ENCODE peak calls at places on chromosomes 1 and 21, in nine cellular contexts. E, O, I, W, T, C, V, A and Q are unnamed samples. For H3K4me1, the result is how much of the 10 kb centered on the place peaks cover.

GRCh38 chr1:245091818-245092637 is 62.8 kb upstream of the KIF26B start:
- DNase-seq in E (peak), O (peak), I (peak), W (no peak), T (peak), C (peak), V (peak), A (no peak), Q (peak)

GRCh38 chr1:231931846-231932454 is 305.4 kb downstream of the DISC1 start:
- DNase-seq in E (peak), O (no peak), I (no peak), W (no peak), T (no peak), C (no peak), V (no peak), A (no peak), Q (no peak)

GRCh38 chr1:26986658-26987057 is 6.8 kb upstream of the TRNP1 start:
- DNase-seq in E (no peak), O (no peak), I (no peak), W (no peak), T (no peak), C (no peak), V (no peak), A (no peak), Q (no peak)

GRCh38 chr1:2436876-2437275 is 24.5 kb upstream of the PEX10 start:
- DNase-seq in E (no peak), O (no peak), I (no peak), W (no peak), T (no peak), C (no peak), V (no peak), A (no peak), Q (no peak)

GRCh38 chr21:14236180-14236579 is 20.2 kb downstream of the RBM11 start:
- DNase-seq in E (no peak), O (no peak), I (no peak), W (no peak), T (no peak), C (no peak), V (no peak), A (no peak), Q (no peak)

GRCh38 chr1:5843521-5844096 is 148.6 kb downstream of the NPHP4 start:
- DNase-seq in E (no peak), O (no peak), I (no peak), W (no peak), T (no peak), C (no peak), V (no peak), A (no peak), Q (no peak)

GRCh38 chr1:157992813-157993178 is 649 bp upstream of the KIRREL1 start:
- DNase-seq in E (no peak), O (no peak), I (no peak), W (no peak), T (no peak), C (no peak), V (no peak), A (no peak), Q (peak)

GRCh38 chr1:177328251-177328650 is 157.5 kb downstream of the BRINP2 start:
- DNase-seq in E (no peak), O (no peak), I (no peak), W (no peak), T (no peak), C (no peak), V (no peak), A (no peak), Q (no peak)

GRCh38 chr1:22835920-22836319 is 125.3 kb downstream of the EPHB2 start:
- DNase-seq in E (no peak), O (no peak), I (no peak), W (peak), T (no peak), C (peak), V (no peak), A (no peak), Q (no peak)

GRCh38 chr1:109764561-109765482 is 1.1 kb upstream of the EPS8L3 start:
- DNase-seq in E (no peak), O (no peak), I (peak), W (no peak), T (peak), C (peak), V (no peak), A (no peak), Q (no peak)

GRCh38 chr1:14282583-14283186 is 315.8 kb upstream of the KAZN start:
- DNase-seq in E (no peak), O (no peak), I (no peak), W (peak), T (no peak), C (no peak), V (no peak), A (no peak), Q (no peak)

GRCh38 chr1:169933999-169934725 is 40.5 kb upstream of the SCYL3 start:
- DNase-seq in E (no peak), O (no peak), I (no peak), W (no peak), T (no peak), C (no peak), V (no peak), A (no peak), Q (no peak)

DNA sequence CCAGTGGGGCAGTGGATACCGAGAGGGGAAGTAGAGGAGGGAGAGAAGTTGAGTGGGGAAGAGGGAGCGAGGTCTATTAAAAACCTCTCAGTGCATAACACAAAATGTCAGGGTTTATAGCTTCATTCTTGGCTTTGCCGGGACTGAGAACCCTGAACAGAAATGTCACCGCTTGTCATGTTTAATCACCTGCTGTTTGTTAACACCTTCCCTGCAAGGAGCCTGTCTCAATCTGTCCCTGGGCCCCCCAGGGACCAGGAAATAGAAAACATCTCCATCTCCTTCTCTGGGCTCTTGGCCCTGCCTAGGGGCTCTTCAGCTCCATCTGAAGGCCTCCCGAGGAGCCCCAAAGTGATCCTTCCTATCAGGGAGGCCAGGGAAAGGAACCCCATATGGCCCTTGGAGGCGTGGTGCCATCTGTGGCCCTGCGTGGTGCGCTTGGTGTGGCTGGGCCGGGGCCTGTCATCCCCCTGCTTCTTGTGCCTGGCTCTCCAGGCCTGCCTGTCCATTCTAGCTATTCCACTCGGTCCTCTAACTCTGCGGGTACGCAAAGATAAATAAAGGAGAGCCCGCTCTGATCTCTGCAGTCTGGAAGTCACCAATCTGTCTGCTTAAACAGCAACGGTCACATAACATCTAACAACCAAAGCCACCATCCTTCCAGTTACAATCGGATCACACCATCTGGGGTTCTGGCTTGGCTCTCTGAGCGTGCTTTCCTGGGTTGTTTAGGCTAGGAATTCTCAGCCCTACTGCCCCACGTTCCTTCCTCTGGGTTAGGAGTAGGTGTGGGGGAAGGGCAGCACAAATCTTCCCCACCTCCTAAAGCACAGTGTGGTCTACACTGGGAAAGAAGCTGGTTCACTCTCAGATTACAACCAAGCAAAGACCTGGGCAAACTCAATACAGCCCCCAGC is 113.7 kb downstream of the CASZ1 start:
- DNase-seq in E (no peak), O (no peak), I (no peak), W (no peak), T (no peak), C (no peak), V (no peak), A (no peak), Q (no peak)
- H3K4me1 ChIP-seq in E (under half), O (half or more), I (half or more), W (half or more), T (under half), C (under half), V (under half), A (under half), Q (half or more)

DNA sequence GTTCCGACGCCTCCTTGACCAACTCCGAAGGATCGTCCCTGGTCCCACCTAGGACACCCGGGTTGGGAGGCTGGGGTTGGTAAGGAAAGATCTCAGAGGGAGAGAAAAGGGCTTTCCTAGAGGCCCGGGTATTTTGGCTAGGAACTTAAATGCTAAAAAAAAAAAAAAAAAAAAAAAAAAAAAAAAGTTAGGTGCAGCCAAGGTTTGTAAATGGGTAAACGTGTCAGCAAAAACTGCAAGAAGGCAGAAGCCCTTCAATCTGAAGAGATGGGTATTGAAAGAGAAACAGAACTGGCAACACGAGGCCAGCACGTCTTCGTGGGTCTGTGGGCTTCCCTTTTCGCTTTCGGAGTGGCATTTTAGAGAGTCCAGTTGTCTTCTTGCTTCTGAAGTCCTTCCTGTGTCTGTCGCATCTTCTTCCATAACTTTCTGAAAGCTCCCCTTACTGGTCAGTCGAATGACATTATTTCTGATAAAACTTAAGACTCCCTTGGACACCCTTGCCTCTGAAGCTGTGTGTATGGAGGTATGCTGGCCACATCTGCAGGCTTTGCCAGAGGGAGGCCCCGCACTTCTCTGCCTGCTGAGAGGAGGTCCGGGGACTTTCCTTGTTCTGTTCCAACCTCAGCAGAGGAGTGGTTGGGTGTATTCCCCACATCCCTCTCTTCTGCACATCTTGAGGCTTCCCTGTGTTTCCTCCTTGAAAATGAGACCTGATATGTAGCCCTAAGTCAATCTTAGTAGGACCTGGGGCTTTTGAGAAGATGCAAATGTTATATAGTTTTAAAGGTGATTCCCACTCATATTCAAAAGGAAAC is 745 bp downstream of the RCSD1 start:
- DNase-seq in E (no peak), O (no peak), I (no peak), W (no peak), T (no peak), C (peak), V (no peak), A (no peak), Q (no peak)
- H3K27ac ChIP-seq in E (peak), O (peak), I (peak), W (no peak), T (peak), C (peak), V (no peak), A (peak), Q (peak)

GRCh38 chr1:145990249-145991097 is 5.9 kb downstream of the TXNIP start:
- DNase-seq in E (no peak), O (no peak), I (peak), W (no peak), T (peak), C (no peak), V (no peak), A (no peak), Q (peak)
- H3K4me1 ChIP-seq in E (under half), O (under half), I (under half), W (under half), T (under half), C (under half), V (under half), A (under half), Q (under half)

DNA sequence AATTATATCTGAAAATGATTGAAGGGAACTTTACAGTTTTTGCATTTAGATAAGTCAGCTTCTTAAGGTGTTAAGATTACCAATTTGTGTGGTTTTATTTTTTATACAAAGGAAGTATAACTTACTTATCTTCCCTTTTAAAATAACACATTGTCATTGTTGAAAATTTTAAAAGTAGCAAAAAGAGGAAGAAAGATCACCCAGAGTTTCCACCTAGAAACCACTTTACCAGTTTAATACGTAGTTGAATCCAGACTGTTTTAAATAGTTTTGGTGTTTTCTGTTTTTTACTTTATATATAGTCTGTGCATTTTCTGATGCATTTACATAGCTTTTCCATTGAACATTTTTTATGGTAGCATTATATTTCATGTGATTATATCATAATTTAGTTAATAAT is 6.1 kb downstream of the CCDC18 start:
- DNase-seq in E (no peak), O (no peak), I (no peak), W (no peak), T (no peak), C (no peak), V (no peak), A (no peak), Q (no peak)
- H3K27ac ChIP-seq in E (peak), O (no peak), I (no peak), W (no peak), T (no peak), C (peak), V (no peak), A (no peak), Q (no peak)

GRCh38 chr1:25858906-25859789 is at the start of gene AUNIP:
- DNase-seq in E (peak), O (peak), I (peak), W (peak), T (peak), C (peak), V (peak), A (peak), Q (peak)
- H3K4me1 ChIP-seq in E (under half), O (under half), I (under half), W (under half), T (under half), C (under half), V (under half), A (under half), Q (under half)

GRCh38 chr1:200129480-200129879 is 102.0 kb downstream of the NR5A2 start:
- DNase-seq in E (no peak), O (no peak), I (no peak), W (no peak), T (no peak), C (no peak), V (no peak), A (peak), Q (no peak)
- H3K27ac ChIP-seq in E (no peak), O (no peak), I (no peak), W (no peak), T (no peak), C (no peak), V (no peak), A (no peak), Q (no peak)

DNA sequence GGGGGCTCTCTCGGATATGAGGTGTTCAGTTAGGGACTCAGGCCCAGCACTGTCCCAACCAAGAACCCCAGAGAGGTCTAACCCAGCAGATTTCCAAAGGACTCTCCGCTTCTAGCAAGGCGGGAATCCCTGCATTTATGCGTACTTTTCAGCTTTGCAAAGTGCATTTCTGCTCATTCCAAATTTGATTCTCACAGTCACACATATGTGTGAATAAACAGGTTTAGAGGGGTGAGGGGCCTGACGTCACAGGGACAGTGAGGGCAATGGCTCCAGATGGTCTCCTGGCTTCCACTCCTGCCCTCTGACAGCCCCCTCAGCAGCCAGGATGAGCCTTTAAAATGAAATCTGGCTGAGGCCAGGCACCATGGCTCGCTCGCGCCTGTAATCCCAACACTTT is 921 bp upstream of the ECE1 start:
- DNase-seq in E (no peak), O (no peak), I (no peak), W (no peak), T (no peak), C (no peak), V (no peak), A (no peak), Q (no peak)
- H3K4me1 ChIP-seq in E (under half), O (under half), I (under half), W (under half), T (under half), C (under half), V (under half), A (half or more), Q (half or more)